ENCODE peak calls at places on chromosome 4, in eight cellular contexts. J, T, Y, R, K, G, X and E are unnamed samples.

GRCh38 chr4:6324999-6325790 is 55.5 kb downstream of the WFS1 start:
- DNase-seq in X (peak), K (peak), R (no peak), G (no peak), Y (peak), J (no peak), T (no peak), E (no peak)

GRCh38 chr4:41069838-41070237 is 144.5 kb downstream of the APBB2 start:
- DNase-seq in X (no peak), Y (no peak), K (peak), G (no peak), R (no peak), T (no peak), J (no peak), E (no peak)

GRCh38 chr4:12651876-12652275 is 832.3 kb downstream of the RAB28 start:
- DNase-seq in J (no peak), Y (peak), T (no peak), R (no peak), X (no peak), G (no peak), K (no peak), E (no peak)

GRCh38 chr4:109614466-109614865 is 54.4 kb downstream of the MCUB start:
- DNase-seq in X (no peak), Y (no peak), G (no peak), J (no peak), K (no peak), T (no peak), R (no peak), E (no peak)

GRCh38 chr4:186105721-186106335 is 1.3 kb downstream of the FAM149A start:
- DNase-seq in T (no peak), K (no peak), Y (no peak), X (peak), G (no peak), R (no peak), J (no peak), E (no peak)

GRCh38 chr4:94575652-94576051 is 123.9 kb downstream of the PDLIM5 start:
- DNase-seq in J (no peak), G (no peak), K (no peak), X (no peak), T (no peak), R (no peak), Y (no peak), E (no peak)

GRCh38 chr4:172892300-172892699 is 276.3 kb upstream of the GALNT7 start:
- DNase-seq in X (no peak), T (no peak), G (no peak), J (peak), R (peak), K (no peak), Y (peak), E (no peak)

GRCh38 chr4:167456619-167457018 is 222.3 kb upstream of the SPOCK3 start:
- DNase-seq in Y (no peak), G (no peak), X (no peak), K (no peak), T (no peak), R (no peak), J (no peak), E (no peak)

GRCh38 chr4:142838781-142839180 is 7.3 kb downstream of the INPP4B start:
- DNase-seq in Y (no peak), G (no peak), T (no peak), J (no peak), R (no peak), K (no peak), X (no peak), E (no peak)

GRCh38 chr4:119835511-119835910 is 206.9 kb upstream of the PDE5A start:
- DNase-seq in J (no peak), T (no peak), X (no peak), K (peak), Y (no peak), G (no peak), R (no peak), E (no peak)

GRCh38 chr4:31045724-31046318 is 325.7 kb downstream of the PCDH7 start:
- DNase-seq in Y (peak), J (no peak), G (no peak), R (peak), X (peak), K (peak), T (no peak), E (no peak)

GRCh38 chr4:1218892-1219552 is 29.9 kb downstream of the CTBP1 start:
- DNase-seq in T (no peak), G (no peak), X (no peak), Y (no peak), J (no peak), K (no peak), R (no peak), E (peak)

GRCh38 chr4:185566425-185566824 is 31.1 kb upstream of the PDLIM3 start:
- DNase-seq in K (peak), R (no peak), Y (no peak), J (no peak), X (no peak), G (no peak), T (no peak), E (no peak)

GRCh38 chr4:145217339-145217738 is 37.0 kb upstream of the OTUD4 start:
- DNase-seq in R (no peak), X (no peak), T (no peak), Y (no peak), K (no peak), G (no peak), J (no peak), E (no peak)

GRCh38 chr4:100340534-100341364 is 150.5 kb upstream of the DDIT4L start:
- DNase-seq in T (no peak), K (peak), J (no peak), X (peak), G (no peak), R (no peak), Y (no peak), E (no peak)

GRCh38 chr4:77881460-77882295 is 19.0 kb downstream of the MRPL1 start:
- DNase-seq in J (peak), K (peak), T (no peak), Y (peak), R (no peak), X (no peak), G (no peak), E (no peak)

GRCh38 chr4:38028556-38028955 is 68.4 kb downstream of the PTTG2 start:
- DNase-seq in G (no peak), K (peak), R (no peak), Y (no peak), J (no peak), X (peak), T (no peak), E (no peak)

GRCh38 chr4:90118547-90119211 is 8.5 kb upstream of the CCSER1 start:
- DNase-seq in J (no peak), R (no peak), Y (no peak), K (no peak), T (no peak), X (no peak), G (no peak), E (no peak)

GRCh38 chr4:82776925-82777542 is 21.6 kb downstream of the SCD5 start:
- DNase-seq in J (no peak), K (peak), X (peak), G (no peak), T (no peak), R (no peak), Y (peak), E (no peak)

GRCh38 chr4:31094474-31094873 is 374.3 kb downstream of the PCDH7 start:
- DNase-seq in X (no peak), J (no peak), Y (no peak), T (no peak), R (no peak), G (no peak), K (peak), E (no peak)

GRCh38 chr4:122777846-122778501 is 45.5 kb downstream of the BBS12 start:
- DNase-seq in X (peak), Y (peak), J (no peak), R (no peak), G (no peak), T (no peak), K (peak), E (no peak)

GRCh38 chr4:67764183-67764582 is 10.0 kb upstream of the GNRHR start:
- DNase-seq in Y (no peak), X (no peak), R (no peak), J (no peak), K (no peak), T (no peak), G (no peak), E (no peak)

GRCh38 chr4:53189011-53189410 is 176.8 kb downstream of the SCFD2 start:
- DNase-seq in K (peak), R (no peak), G (no peak), T (no peak), Y (no peak), X (peak), J (no peak), E (no peak)

GRCh38 chr4:24228692-24229091 is 338.8 kb upstream of the PPARGC1A start:
- DNase-seq in Y (no peak), X (no peak), T (no peak), K (no peak), J (no peak), R (no peak), G (no peak), E (no peak)

GRCh38 chr4:168857546-168858314 is 152.3 kb downstream of the CBR4 start:
- DNase-seq in X (peak), T (no peak), J (no peak), R (no peak), Y (no peak), K (peak), G (no peak), E (no peak)

GRCh38 chr4:96407651-96408342 is 567.9 kb downstream of the PDHA2 start:
- DNase-seq in K (no peak), Y (no peak), R (no peak), J (no peak), X (peak), T (no peak), G (no peak), E (no peak)

GRCh38 chr4:118997601-118998000 is 108.9 kb downstream of the SYNPO2 start:
- DNase-seq in X (peak), T (no peak), G (no peak), K (peak), R (no peak), J (no peak), Y (no peak), E (no peak)

GRCh38 chr4:185708348-185708747 is 103.6 kb downstream of the SORBS2 start:
- DNase-seq in G (no peak), J (no peak), K (peak), R (no peak), X (peak), T (no peak), Y (peak), E (no peak)

GRCh38 chr4:101155368-101155767 is 192.0 kb downstream of the PPP3CA start:
- DNase-seq in R (no peak), X (peak), G (no peak), T (no peak), J (peak), Y (peak), K (peak), E (no peak)

GRCh38 chr4:123327346-123327745 is 69.2 kb upstream of the SPRY1 start:
- DNase-seq in X (peak), G (no peak), T (no peak), J (no peak), Y (no peak), R (no peak), K (no peak), E (no peak)

GRCh38 chr4:107037188-107037587 is 1.1 kb upstream of the DKK2 start:
- DNase-seq in J (no peak), R (peak), T (peak), K (peak), Y (peak), X (peak), G (peak), E (no peak)

GRCh38 chr4:107997794-107998193 is 8.1 kb downstream of the HADH start:
- DNase-seq in R (no peak), G (no peak), T (no peak), Y (no peak), X (no peak), K (peak), J (no peak), E (no peak)

GRCh38 chr4:6761540-6762243 is 20.8 kb upstream of the KIAA0232 start:
- DNase-seq in Y (no peak), K (no peak), T (no peak), J (no peak), X (no peak), G (no peak), R (no peak), E (no peak)

DNA sequence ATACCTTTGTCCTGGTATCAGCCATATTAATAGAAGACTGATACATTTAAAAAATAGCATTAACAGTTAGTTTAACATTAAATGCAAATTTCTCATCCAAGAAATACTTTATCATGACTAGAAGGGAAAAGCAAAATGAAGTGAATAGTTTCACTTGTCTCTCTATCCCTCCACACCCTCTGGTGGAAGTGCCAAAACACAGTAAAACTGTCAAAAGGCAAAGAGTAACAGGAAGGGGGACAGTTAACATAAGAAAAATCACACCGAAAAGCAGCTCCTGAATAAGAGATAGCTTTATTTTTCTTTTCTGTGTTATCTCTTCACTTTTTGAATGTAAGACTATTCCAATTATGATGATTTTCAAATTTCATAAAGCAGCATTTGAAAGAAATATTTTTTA is 187.2 kb downstream of the FBXW7 start:
- DNase-seq in R (no peak), X (peak), Y (peak), T (no peak), K (peak), J (no peak), G (no peak), E (no peak)
- TF ChIP-seq CTCF in R (no peak), X (peak), Y (peak), T (no peak), K (no peak), J (peak), G (no peak), E (no peak)

GRCh38 chr4:183721207-183722081 is 62.4 kb downstream of the TRAPPC11 start:
- DNase-seq in K (peak), Y (no peak), G (no peak), X (peak), R (peak), J (peak), T (no peak), E (no peak)
- TF ChIP-seq CTCF in K (peak), Y (no peak), G (no peak), X (peak), R (no peak), J (peak), T (no peak), E (no peak)

DNA sequence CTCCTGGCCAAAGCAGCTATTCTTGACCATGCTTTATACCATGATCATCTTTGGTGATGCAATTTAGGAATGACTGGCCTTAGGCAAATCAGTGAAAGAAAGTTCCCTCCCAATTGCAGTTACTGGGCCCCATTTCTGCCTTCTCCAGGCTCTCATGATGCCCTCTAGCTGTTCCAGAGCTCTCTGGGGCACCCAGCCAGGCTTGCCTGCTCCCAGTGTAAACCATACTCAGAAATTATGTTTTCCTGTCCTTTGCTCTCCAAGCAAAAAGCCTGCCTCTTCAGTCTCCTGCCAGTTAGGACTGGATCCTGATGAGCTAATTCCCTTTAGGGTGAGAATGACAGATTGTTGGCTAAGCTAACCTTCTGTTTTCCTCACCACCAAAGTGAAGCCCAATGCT is 85.3 kb upstream of the RBPJ start:
- DNase-seq in X (peak), T (no peak), G (no peak), R (no peak), K (peak), J (no peak), Y (peak), E (no peak)
- TF ChIP-seq CTCF in X (peak), T (no peak), G (no peak), R (no peak), K (no peak), J (no peak), Y (no peak), E (no peak)

GRCh38 chr4:73433140-73433539 is 2.9 kb upstream of the AFP start:
- DNase-seq in K (no peak), T (no peak), R (no peak), G (no peak), Y (no peak), X (no peak), J (no peak), E (no peak)

GRCh38 chr4:73432169-73433000 is 3.6 kb upstream of the AFP start:
- DNase-seq in K (no peak), X (no peak), G (no peak), T (no peak), Y (no peak), R (no peak), J (no peak), E (no peak)

GRCh38 chr4:73435984-73436383 is at the start of gene AFP:
- DNase-seq in Y (no peak), T (no peak), K (no peak), G (no peak), R (no peak), X (no peak), J (no peak), E (no peak)

GRCh38 chr4:73431813-73432168 is 4.2 kb upstream of the AFP start:
- DNase-seq in X (no peak), J (no peak), K (no peak), G (no peak), T (no peak), R (no peak), Y (no peak), E (no peak)

DNA sequence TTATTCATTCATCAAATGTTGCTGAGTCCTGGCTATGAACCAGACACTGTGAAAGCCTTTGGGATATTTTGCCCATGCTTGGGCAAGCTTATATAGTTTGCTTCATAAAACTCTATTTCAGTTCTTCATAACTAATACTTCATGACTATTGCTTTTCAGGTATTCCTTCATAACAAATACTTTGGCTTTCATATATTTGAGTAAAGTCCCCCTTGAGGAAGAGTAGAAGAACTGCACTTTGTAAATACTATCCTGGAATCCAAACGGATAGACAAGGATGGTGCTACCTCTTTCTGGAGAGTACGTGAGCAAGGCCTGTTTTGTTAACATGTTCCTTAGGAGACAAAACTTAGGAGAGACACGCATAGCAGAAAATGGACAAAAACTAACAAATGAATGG is 1.7 kb upstream of the AFP start:
- DNase-seq in X (peak), J (no peak), R (no peak), G (no peak), T (no peak), Y (peak), K (peak), E (no peak)
- TF ChIP-seq CTCF in X (peak), J (peak), R (peak), G (peak), T (peak), Y (peak), K (peak), E (no peak)

GRCh38 chr4:136928957-136929411 is 603.3 kb downstream of the PCDH18 start:
- DNase-seq in X (no peak), G (no peak), Y (no peak), J (no peak), T (no peak), R (no peak), K (no peak), E (no peak)

GRCh38 chr4:136920092-136920491 is 612.2 kb downstream of the PCDH18 start:
- DNase-seq in K (no peak), T (no peak), J (no peak), Y (no peak), X (no peak), R (no peak), G (no peak), E (no peak)

GRCh38 chr4:136922066-136922465 is 610.2 kb downstream of the PCDH18 start:
- DNase-seq in Y (no peak), G (no peak), R (no peak), X (peak), K (no peak), T (no peak), J (no peak), E (no peak)

GRCh38 chr4:136927172-136927571 is 605.1 kb downstream of the PCDH18 start:
- DNase-seq in K (no peak), G (no peak), Y (peak), X (peak), T (no peak), R (no peak), J (no peak), E (no peak)

DNA sequence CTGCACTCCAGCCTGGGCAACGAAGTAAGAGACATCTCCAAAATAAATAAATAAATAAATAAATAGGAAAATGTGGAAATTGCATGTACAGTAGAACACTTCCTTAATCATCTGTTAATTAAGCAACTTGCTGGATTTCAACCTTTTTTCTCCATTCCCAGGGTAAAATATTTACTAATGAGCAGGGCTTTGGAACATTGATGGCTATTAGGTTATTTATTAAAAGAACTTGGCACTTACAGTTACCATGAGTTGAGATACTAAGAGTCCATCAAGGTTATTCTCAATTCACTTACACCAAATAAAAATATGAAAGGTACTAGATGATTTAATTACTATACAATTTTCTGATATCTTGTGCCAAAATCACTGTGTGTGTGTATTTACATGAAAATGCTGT is 607.1 kb downstream of the PCDH18 start:
- DNase-seq in R (no peak), X (no peak), G (no peak), T (no peak), J (no peak), Y (no peak), K (no peak), E (no peak)
- TF ChIP-seq CTCF in R (no peak), X (no peak), G (no peak), T (no peak), J (no peak), Y (no peak), K (no peak), E (no peak)